ENCODE peak calls at places on chromosome 18, in four cellular contexts. One of them, this sample, is unnamed.

GRCh38 chr18:3748081-3748480 is 298.1 kb downstream of the TGIF1 start:
- DNase-seq in HL-60: peak; percentile 15
- DNase-seq in transverse colon: no peak
- DNase-seq in pancreas: no peak
- DNase-seq in this sample: no peak

GRCh38 chr18:47204908-47205522 is 28.9 kb upstream of the IER3IP1 start:
- DNase-seq in HL-60: peak; percentile 50
- DNase-seq in transverse colon: peak; percentile 21
- DNase-seq in pancreas: no peak
- DNase-seq in this sample: no peak

GRCh38 chr18:11849845-11850747 is 1.1 kb upstream of the CHMP1B start:
- DNase-seq in pancreas: peak; percentile 55
- DNase-seq in HL-60: peak; percentile 82
- DNase-seq in transverse colon: peak; percentile 71
- DNase-seq in this sample: peak; percentile 69

GRCh38 chr18:6525593-6525992 is 110.9 kb upstream of the L3MBTL4 start:
- DNase-seq in transverse colon: no peak
- DNase-seq in pancreas: no peak
- DNase-seq in HL-60: no peak
- DNase-seq in this sample: no peak

GRCh38 chr18:11458447-11458846 is 150.9 kb upstream of the SLC35G4 start:
- DNase-seq in pancreas: no peak
- DNase-seq in HL-60: no peak
- DNase-seq in transverse colon: no peak
- DNase-seq in this sample: no peak

GRCh38 chr18:5890261-5890605 is 5.1 kb downstream of the TMEM200C start:
- DNase-seq in transverse colon: no peak
- DNase-seq in HL-60: no peak
- DNase-seq in pancreas: no peak
- DNase-seq in this sample: no peak

GRCh38 chr18:26865557-26865956 is at the start of gene AQP4:
- DNase-seq in HL-60: no peak
- DNase-seq in pancreas: no peak
- DNase-seq in transverse colon: no peak
- DNase-seq in this sample: no peak

GRCh38 chr18:7577706-7578105 is 10.6 kb downstream of the PTPRM start:
- DNase-seq in transverse colon: no peak
- DNase-seq in HL-60: no peak
- DNase-seq in pancreas: no peak
- DNase-seq in this sample: no peak

GRCh38 chr18:47251289-47252120 is at the start of gene SKOR2:
- DNase-seq in pancreas: no peak
- DNase-seq in transverse colon: no peak
- DNase-seq in HL-60: no peak
- DNase-seq in this sample: no peak

GRCh38 chr18:32770651-32771168 is 2.1 kb downstream of the KLHL14 start:
- DNase-seq in transverse colon: no peak
- DNase-seq in HL-60: no peak
- DNase-seq in pancreas: peak; percentile 15
- DNase-seq in this sample: no peak

GRCh38 chr18:51211552-51211951 is 14.1 kb upstream of the MEX3C start:
- DNase-seq in HL-60: peak; percentile 98
- DNase-seq in pancreas: no peak
- DNase-seq in transverse colon: peak; percentile 13
- DNase-seq in this sample: no peak

GRCh38 chr18:37778417-37779165 is 213.0 kb upstream of the CELF4 start:
- DNase-seq in pancreas: peak; percentile 68
- DNase-seq in HL-60: peak; percentile 61
- DNase-seq in transverse colon: peak; percentile 43
- DNase-seq in this sample: no peak

GRCh38 chr18:79511271-79511670 is 115.5 kb downstream of the NFATC1 start:
- DNase-seq in pancreas: no peak
- DNase-seq in transverse colon: peak; percentile 4
- DNase-seq in HL-60: no peak
- DNase-seq in this sample: no peak

GRCh38 chr18:79951545-79952456 is at the start of gene SLC66A2:
- DNase-seq in transverse colon: peak; percentile 96
- DNase-seq in pancreas: peak; percentile 96
- DNase-seq in HL-60: peak; percentile 94
- DNase-seq in this sample: peak; percentile 56

GRCh38 chr18:72895548-72895947 is 27.8 kb upstream of the NETO1 start:
- DNase-seq in transverse colon: no peak
- DNase-seq in HL-60: no peak
- DNase-seq in pancreas: no peak
- DNase-seq in this sample: no peak

GRCh38 chr18:11514267-11514666 is 95.1 kb upstream of the SLC35G4 start:
- DNase-seq in transverse colon: no peak
- DNase-seq in HL-60: no peak
- DNase-seq in pancreas: no peak
- DNase-seq in this sample: no peak

GRCh38 chr18:10201655-10202054 is 252.8 kb upstream of the APCDD1 start:
- DNase-seq in HL-60: peak; percentile 71
- DNase-seq in pancreas: no peak
- DNase-seq in transverse colon: no peak
- DNase-seq in this sample: no peak

GRCh38 chr18:41938445-41938844 is 16.6 kb upstream of the PIK3C3 start:
- DNase-seq in transverse colon: no peak
- DNase-seq in pancreas: no peak
- DNase-seq in HL-60: no peak
- DNase-seq in this sample: no peak

GRCh38 chr18:55585586-55586521 is 2.1 kb downstream of the TCF4 start:
- DNase-seq in HL-60: no peak
- DNase-seq in transverse colon: no peak
- DNase-seq in pancreas: no peak
- DNase-seq in this sample: peak; percentile 27

GRCh38 chr18:38350141-38350540 is 784.5 kb upstream of the CELF4 start:
- DNase-seq in HL-60: no peak
- DNase-seq in transverse colon: no peak
- DNase-seq in pancreas: no peak
- DNase-seq in this sample: no peak

GRCh38 chr18:25658476-25658875 is 306.5 kb upstream of the ZNF521 start:
- DNase-seq in HL-60: no peak
- DNase-seq in pancreas: no peak
- DNase-seq in transverse colon: no peak
- DNase-seq in this sample: no peak

GRCh38 chr18:36366994-36367839 is 69.7 kb downstream of the FHOD3 start:
- DNase-seq in HL-60: no peak
- DNase-seq in pancreas: no peak
- DNase-seq in transverse colon: no peak
- DNase-seq in this sample: no peak

GRCh38 chr18:5057348-5058012 is 139.6 kb downstream of the AKAIN1 start:
- DNase-seq in transverse colon: peak; percentile 52
- DNase-seq in pancreas: peak; percentile 57
- DNase-seq in HL-60: peak; percentile 63
- DNase-seq in this sample: peak; percentile 21

GRCh38 chr18:61651145-61651879 is 241.5 kb downstream of the RNF152 start:
- DNase-seq in transverse colon: no peak
- DNase-seq in pancreas: no peak
- DNase-seq in HL-60: no peak
- DNase-seq in this sample: no peak

GRCh38 chr18:61898576-61899205 is 5.9 kb upstream of the RNF152 start:
- DNase-seq in transverse colon: peak; percentile 74
- DNase-seq in HL-60: no peak
- DNase-seq in pancreas: no peak
- DNase-seq in this sample: no peak

GRCh38 chr18:23528580-23529472 is 25.5 kb downstream of the RMC1 start:
- DNase-seq in transverse colon: peak; percentile 21
- DNase-seq in pancreas: no peak
- DNase-seq in HL-60: no peak
- DNase-seq in this sample: no peak

GRCh38 chr18:12990128-12990485 is 1.1 kb upstream of the CEP192 start:
- DNase-seq in transverse colon: no peak
- DNase-seq in pancreas: no peak
- DNase-seq in HL-60: peak; percentile 71
- DNase-seq in this sample: no peak
- H3K27ac ChIP-seq in transverse colon: no peak overlapping the region
- H3K27ac ChIP-seq in pancreas: no peak overlapping the region
- H3K27ac ChIP-seq in HL-60: peak overlapping the region; percentile 92
- H3K27ac ChIP-seq in this sample: no peak overlapping the region

GRCh38 chr18:63073481-63073880 is 246.1 kb downstream of the BCL2 start:
- DNase-seq in transverse colon: no peak
- DNase-seq in HL-60: peak; percentile 63
- DNase-seq in pancreas: no peak
- DNase-seq in this sample: no peak

GRCh38 chr18:63071566-63072175 is 247.9 kb downstream of the BCL2 start:
- DNase-seq in HL-60: no peak
- DNase-seq in transverse colon: no peak
- DNase-seq in pancreas: no peak
- DNase-seq in this sample: no peak

GRCh38 chr18:63070750-63071502 is 248.6 kb downstream of the BCL2 start:
- DNase-seq in transverse colon: no peak
- DNase-seq in HL-60: no peak
- DNase-seq in pancreas: no peak
- DNase-seq in this sample: no peak

GRCh38 chr18:63078471-63078870 is 241.1 kb downstream of the BCL2 start:
- DNase-seq in pancreas: no peak
- DNase-seq in transverse colon: no peak
- DNase-seq in HL-60: no peak
- DNase-seq in this sample: no peak

DNA sequence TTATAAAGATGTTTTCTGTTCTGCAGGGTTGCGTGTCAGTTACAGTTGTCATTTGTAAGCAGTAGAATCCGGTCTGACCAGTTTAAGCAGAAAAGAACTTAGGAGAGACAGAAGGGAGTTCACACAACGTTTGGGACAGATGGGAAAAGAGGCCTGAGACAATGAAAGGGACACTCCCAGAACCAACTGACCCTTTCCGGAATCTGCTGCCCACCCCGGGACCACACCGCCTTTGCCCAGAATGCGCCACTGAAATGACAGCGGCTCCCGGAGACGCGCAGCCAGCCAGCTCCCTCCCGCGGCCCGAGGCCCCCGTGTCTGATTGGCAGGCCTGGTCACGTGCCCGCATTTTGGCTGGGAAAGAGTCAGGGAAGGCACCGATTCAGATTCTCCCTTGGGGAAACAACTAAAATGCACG is 244.6 kb downstream of the BCL2 start:
- DNase-seq in transverse colon: peak; percentile 79
- DNase-seq in pancreas: peak; percentile 73
- DNase-seq in HL-60: peak; percentile 94
- DNase-seq in this sample: peak; percentile 75
- H3K27ac ChIP-seq in transverse colon: peak overlapping the region; percentile 67
- H3K27ac ChIP-seq in pancreas: peak overlapping the region; percentile 79
- H3K27ac ChIP-seq in HL-60: peak overlapping the region; percentile 89
- H3K27ac ChIP-seq in this sample: peak overlapping the region; percentile 43

GRCh38 chr18:45896452-45896851 is 70.7 kb downstream of the EPG5 start:
- DNase-seq in pancreas: no peak
- DNase-seq in transverse colon: no peak
- DNase-seq in HL-60: no peak
- DNase-seq in this sample: no peak
- H3K27ac ChIP-seq in pancreas: no peak overlapping the region
- H3K27ac ChIP-seq in transverse colon: no peak overlapping the region
- H3K27ac ChIP-seq in HL-60: no peak overlapping the region
- H3K27ac ChIP-seq in this sample: no peak overlapping the region

GRCh38 chr18:74456409-74457042 is 582 bp downstream of the DIPK1C start:
- DNase-seq in pancreas: no peak
- DNase-seq in transverse colon: no peak
- DNase-seq in HL-60: no peak
- DNase-seq in this sample: peak; percentile 40

GRCh38 chr18:74454279-74454741 is 2.8 kb downstream of the DIPK1C start:
- DNase-seq in HL-60: no peak
- DNase-seq in pancreas: no peak
- DNase-seq in transverse colon: no peak
- DNase-seq in this sample: no peak

GRCh38 chr18:74457043-74457742 is at the start of gene DIPK1C:
- DNase-seq in HL-60: no peak
- DNase-seq in transverse colon: no peak
- DNase-seq in pancreas: no peak
- DNase-seq in this sample: peak; percentile 82

GRCh38 chr18:74455386-74455785 is 1.7 kb downstream of the DIPK1C start:
- DNase-seq in pancreas: no peak
- DNase-seq in HL-60: no peak
- DNase-seq in transverse colon: no peak
- DNase-seq in this sample: no peak

GRCh38 chr18:74456017-74456408 is 1.1 kb downstream of the DIPK1C start:
- DNase-seq in HL-60: no peak
- DNase-seq in transverse colon: no peak
- DNase-seq in pancreas: no peak
- DNase-seq in this sample: no peak
- H3K27ac ChIP-seq in HL-60: no peak overlapping the region
- H3K27ac ChIP-seq in transverse colon: no peak overlapping the region
- H3K27ac ChIP-seq in pancreas: no peak overlapping the region
- H3K27ac ChIP-seq in this sample: peak overlapping the region; percentile 99

GRCh38 chr18:59910967-59911366 is 11.2 kb downstream of the PMAIP1 start:
- DNase-seq in HL-60: no peak
- DNase-seq in pancreas: no peak
- DNase-seq in transverse colon: no peak
- DNase-seq in this sample: no peak

GRCh38 chr18:59907660-59908059 is 7.9 kb downstream of the PMAIP1 start:
- DNase-seq in pancreas: no peak
- DNase-seq in transverse colon: no peak
- DNase-seq in HL-60: no peak
- DNase-seq in this sample: no peak

GRCh38 chr18:59908790-59909189 is 9.0 kb downstream of the PMAIP1 start:
- DNase-seq in HL-60: no peak
- DNase-seq in transverse colon: no peak
- DNase-seq in pancreas: no peak
- DNase-seq in this sample: no peak

GRCh38 chr18:59911600-59911999 is 11.8 kb downstream of the PMAIP1 start:
- DNase-seq in transverse colon: no peak
- DNase-seq in pancreas: no peak
- DNase-seq in HL-60: peak; percentile 93
- DNase-seq in this sample: no peak

DNA sequence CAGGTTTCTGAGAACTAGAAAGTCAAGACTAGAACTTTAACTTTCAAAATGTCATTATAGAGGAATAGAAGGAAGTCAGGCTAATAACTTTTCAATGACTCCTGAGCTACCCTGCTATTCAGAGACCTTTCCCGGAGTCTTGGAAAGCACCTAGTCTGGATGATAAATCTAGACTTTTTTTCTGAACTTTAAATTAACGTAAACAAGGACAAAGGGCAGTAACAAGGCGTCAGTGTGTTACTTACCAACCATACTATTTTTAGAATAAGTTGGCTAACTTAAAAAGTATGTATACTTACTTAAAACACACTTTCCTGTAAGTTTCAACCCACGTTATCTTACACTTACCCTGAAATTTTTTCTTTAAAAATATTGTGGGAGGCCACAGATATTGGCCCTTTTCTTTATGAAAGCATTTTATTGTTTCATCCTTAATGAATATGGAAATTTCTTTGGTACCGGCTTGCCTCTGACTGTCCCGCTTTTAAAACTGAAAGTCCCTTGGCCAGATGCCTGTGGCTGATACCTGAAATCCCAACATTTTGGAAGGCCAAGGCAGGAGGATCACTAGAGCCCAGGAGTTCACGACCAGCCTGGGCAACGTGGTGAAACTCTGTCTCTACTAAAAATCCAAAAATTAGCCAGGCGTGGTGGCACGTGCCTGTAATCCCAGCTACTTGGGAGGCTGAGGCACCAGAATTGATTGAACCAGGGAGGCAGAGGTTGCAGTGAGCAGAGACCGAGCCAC is 9.7 kb downstream of the PMAIP1 start:
- DNase-seq in pancreas: no peak
- DNase-seq in transverse colon: no peak
- DNase-seq in HL-60: no peak
- DNase-seq in this sample: no peak
- H3K27ac ChIP-seq in pancreas: no peak overlapping the region
- H3K27ac ChIP-seq in transverse colon: no peak overlapping the region
- H3K27ac ChIP-seq in HL-60: no peak overlapping the region
- H3K27ac ChIP-seq in this sample: no peak overlapping the region